ENCODE peak calls at places on chromosomes 1 and 21, in eight cellular contexts. D is GM23338, O is SK-N-SH, V is IMR-90, Y is mammary epithelial cell, I is PC-3, M is keratinocyte, H is DND-41. L is an unnamed sample.

GRCh38 chr1:215526147-215526845 is 40.8 kb upstream of the KCTD3 start:
- DNase-seq in O (peak; percentile 15), I (peak; percentile 92), V (peak; percentile 69), H (no peak), D (peak; percentile 72), M (no peak), Y (peak; percentile 28), L (peak; percentile 53)

GRCh38 chr1:181135815-181136737 is 47.6 kb downstream of the IER5 start:
- DNase-seq in D (no peak), M (no peak), Y (peak; percentile 85), I (peak; percentile 69), O (peak; percentile 42), V (peak; percentile 94), H (no peak), L (no peak)

GRCh38 chr1:52967666-52968065 is 40.6 kb downstream of the SCP2 start:
- DNase-seq in H (no peak), Y (no peak), I (peak; percentile 20), M (no peak), O (no peak), V (no peak), D (no peak), L (no peak)

GRCh38 chr1:43492816-43493215 is 37.9 kb upstream of the PTPRF start:
- DNase-seq in O (no peak), H (no peak), D (no peak), Y (peak; percentile 39), V (peak; percentile 36), I (peak; percentile 83), M (no peak), L (no peak)

GRCh38 chr1:99180915-99181314 is 83.4 kb upstream of the PLPPR4 start:
- DNase-seq in O (peak; percentile 40), D (no peak), M (no peak), V (no peak), Y (no peak), H (no peak), I (no peak), L (no peak)

GRCh38 chr1:167747988-167748387 is 26.2 kb downstream of the MPZL1 start:
- DNase-seq in O (no peak), I (no peak), V (peak; percentile 58), M (no peak), D (no peak), Y (no peak), H (no peak), L (no peak)

GRCh38 chr1:180842052-180842451 is 70.6 kb upstream of the KIAA1614 start:
- DNase-seq in H (no peak), O (peak; percentile 14), D (peak; percentile 41), M (no peak), V (peak; percentile 85), Y (no peak), I (no peak), L (no peak)

GRCh38 chr21:31656199-31657095 is 3.0 kb upstream of the SOD1 start:
- DNase-seq in I (peak; percentile 55), M (no peak), D (no peak), V (peak; percentile 47), Y (peak; percentile 41), O (no peak), H (no peak), L (no peak)

GRCh38 chr1:24859063-24860010 is 70.7 kb downstream of the RUNX3 start:
- DNase-seq in Y (no peak), V (no peak), H (no peak), M (no peak), O (no peak), D (no peak), I (no peak), L (no peak)

GRCh38 chr1:24856787-24857527 is 73.1 kb downstream of the RUNX3 start:
- DNase-seq in D (no peak), H (no peak), M (no peak), Y (no peak), V (no peak), O (no peak), I (no peak), L (no peak)

GRCh38 chr1:24855474-24855873 is 74.6 kb downstream of the RUNX3 start:
- DNase-seq in I (no peak), D (no peak), H (no peak), M (no peak), V (no peak), Y (no peak), O (no peak), L (no peak)

GRCh38 chr1:24858277-24858676 is 71.8 kb downstream of the RUNX3 start:
- DNase-seq in V (no peak), H (no peak), O (no peak), Y (no peak), M (no peak), D (no peak), I (no peak), L (no peak)

GRCh38 chr1:24857528-24858133 is 72.4 kb downstream of the RUNX3 start:
- DNase-seq in M (no peak), I (no peak), D (peak; percentile 56), V (no peak), H (no peak), Y (no peak), O (no peak), L (peak; percentile 24)
- TF ChIP-seq CTCF in M (no peak), I (no peak), D (peak; percentile 54), V (no peak), H (peak; percentile 7), Y (no peak), O (no peak), L (peak; percentile 19)

GRCh38 chr1:234988536-234988935 is 140.1 kb downstream of the TOMM20 start:
- DNase-seq in H (no peak), V (no peak), I (no peak), O (no peak), M (no peak), Y (no peak), D (no peak), L (no peak)

GRCh38 chr1:234987415-234988159 is 141.1 kb downstream of the TOMM20 start:
- DNase-seq in H (no peak), Y (peak; percentile 72), D (peak; percentile 85), I (peak; percentile 72), M (no peak), O (no peak), V (peak; percentile 87), L (peak; percentile 42)

GRCh38 chr1:234988160-234988528 is 140.5 kb downstream of the TOMM20 start:
- DNase-seq in H (no peak), M (no peak), V (no peak), D (no peak), O (no peak), Y (no peak), I (no peak), L (no peak)

GRCh38 chr1:234985531-234986294 is 142.9 kb downstream of the TOMM20 start:
- DNase-seq in V (no peak), D (no peak), O (no peak), Y (no peak), I (no peak), H (no peak), M (no peak), L (no peak)

GRCh38 chr1:234986750-234987414 is 141.8 kb downstream of the TOMM20 start:
- DNase-seq in V (no peak), D (peak; percentile 59), O (no peak), Y (peak; percentile 53), M (no peak), H (no peak), I (no peak), L (no peak)
- H2AFZ ChIP-seq in V (peak overlapping the region; percentile 72), D (peak overlapping the region; percentile 64), O (peak overlapping the region; percentile 66), Y (peak overlapping the region; percentile 46), M (peak overlapping the region; percentile 66), H (no peak overlapping the region), I (peak overlapping the region; percentile 43), L (peak overlapping the region; percentile 91)

GRCh38 chr21:17514124-17514481 is 1.3 kb downstream of the CXADR start:
- DNase-seq in Y (peak; percentile 36), V (no peak), I (peak; percentile 49), O (no peak), M (no peak), D (peak; percentile 91), H (no peak), L (no peak)

GRCh38 chr21:17519208-17519738 is 6.4 kb downstream of the CXADR start:
- DNase-seq in H (no peak), V (no peak), Y (no peak), D (no peak), I (no peak), O (no peak), M (no peak), L (no peak)

GRCh38 chr21:17512245-17513213 is at the start of gene CXADR:
- DNase-seq in H (no peak), Y (peak; percentile 85), M (no peak), O (peak; percentile 93), D (peak; percentile 95), V (no peak), I (peak; percentile 81), L (peak; percentile 93)

DNA sequence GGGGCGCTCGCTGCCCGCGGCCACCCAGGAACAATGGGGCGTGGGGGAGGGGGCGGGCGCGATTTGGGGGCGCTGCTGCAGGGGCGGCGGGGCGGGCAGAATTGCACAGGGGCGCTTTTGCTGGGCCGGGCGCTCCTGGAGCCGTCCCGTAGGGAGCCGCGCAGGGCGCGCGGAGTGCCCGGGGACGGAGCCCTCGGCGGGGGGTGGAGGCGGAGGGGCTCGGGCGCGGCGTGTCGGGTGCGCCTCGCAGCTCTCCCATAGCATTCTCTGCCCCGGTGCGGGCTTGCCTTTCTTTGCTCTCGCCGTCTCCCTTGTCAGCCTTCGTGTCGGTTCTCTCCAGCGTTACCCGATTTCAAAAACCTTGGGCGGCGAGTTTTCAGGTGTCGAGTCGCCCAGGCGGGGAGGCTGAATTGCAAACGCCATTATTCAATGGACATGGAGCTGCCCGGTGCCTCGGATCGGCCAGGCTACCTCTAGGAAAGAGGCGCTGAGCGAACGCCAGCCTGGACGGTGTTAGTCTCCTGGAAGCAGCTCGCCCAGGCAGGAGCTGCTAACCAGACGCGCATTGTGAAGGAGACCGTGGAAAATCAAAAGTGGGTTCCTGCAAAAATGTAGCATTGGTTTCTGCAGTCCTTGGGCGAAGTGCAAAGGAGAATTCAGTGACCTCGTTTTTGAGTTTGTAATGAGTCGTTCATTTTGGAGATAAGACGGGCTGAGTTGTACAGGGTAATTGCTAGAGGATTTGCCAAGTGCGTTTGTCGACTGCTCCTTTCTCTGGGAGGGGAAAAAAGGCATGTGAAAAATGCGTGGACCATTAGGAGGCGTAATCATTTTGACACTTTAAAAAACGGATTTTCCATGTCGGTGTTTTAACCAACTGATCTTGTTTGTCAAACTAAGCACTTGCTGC is 626 bp downstream of the CXADR start:
- DNase-seq in H (no peak), Y (peak; percentile 52), M (no peak), D (peak; percentile 52), O (peak; percentile 74), I (peak; percentile 38), V (no peak), L (peak; percentile 57)
- TF ChIP-seq CTCF in H (no peak), Y (no peak), M (peak; percentile 15), D (no peak), O (no peak), I (peak; percentile 37), V (no peak), L (peak; percentile 53)

GRCh38 chr1:151065089-151065645 is 5.0 kb downstream of the MLLT11 start:
- DNase-seq in M (no peak), V (no peak), Y (no peak), D (no peak), O (no peak), H (no peak), I (no peak), L (no peak)

GRCh38 chr1:151061012-151061401 is 810 bp downstream of the MLLT11 start:
- DNase-seq in H (peak; percentile 62), V (peak; percentile 25), I (peak; percentile 42), Y (no peak), M (no peak), D (no peak), O (peak; percentile 35), L (no peak)

GRCh38 chr1:151060241-151061011 is at the start of gene MLLT11:
- DNase-seq in O (peak; percentile 86), M (no peak), V (peak; percentile 69), H (peak; percentile 91), Y (peak; percentile 57), I (peak; percentile 66), D (peak; percentile 94), L (peak; percentile 72)

GRCh38 chr1:151061704-151062103 is 1.5 kb downstream of the MLLT11 start:
- DNase-seq in Y (no peak), H (no peak), O (no peak), I (no peak), D (no peak), V (no peak), M (no peak), L (no peak)

DNA sequence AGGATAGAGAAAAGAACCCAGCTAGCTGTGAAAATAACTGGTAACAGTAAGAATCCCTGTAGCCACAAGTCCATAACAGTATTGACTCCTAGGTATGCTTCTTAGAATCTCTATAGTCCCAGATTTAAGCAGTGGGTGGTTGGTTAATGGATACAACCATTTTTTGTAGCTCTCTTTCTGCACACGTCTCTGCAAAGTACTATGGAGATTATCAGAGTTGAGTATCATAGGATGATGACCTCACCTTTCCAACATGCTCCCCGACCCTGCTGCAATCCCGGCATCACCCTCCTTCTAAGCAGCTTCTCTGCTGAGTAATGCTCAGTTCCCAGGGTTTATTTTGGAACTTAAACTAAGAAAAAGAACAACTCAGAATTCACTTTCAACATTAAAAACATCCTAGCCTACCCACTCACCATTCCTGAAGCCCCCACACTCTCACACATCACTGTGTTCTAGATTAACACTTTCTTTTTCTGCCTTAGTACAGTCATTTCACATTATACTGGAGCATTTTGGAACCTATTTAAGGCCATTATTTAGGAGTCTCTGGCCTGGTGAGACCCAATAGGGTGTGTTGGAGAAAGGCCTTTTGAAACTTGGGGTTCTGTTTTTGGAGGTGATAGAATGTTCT is 2.7 kb downstream of the MLLT11 start:
- DNase-seq in O (peak; percentile 48), M (no peak), V (peak; percentile 94), H (no peak), I (peak; percentile 53), Y (peak; percentile 79), D (no peak), L (no peak)
- H2AFZ ChIP-seq in O (no peak overlapping the region), M (peak overlapping the region; percentile 81), V (no peak overlapping the region), H (no peak overlapping the region), I (peak overlapping the region; percentile 24), Y (peak overlapping the region; percentile 65), D (no peak overlapping the region), L (no peak overlapping the region)